ENCODE peak calls at places on chromosomes 6 and 20, in nine cellular contexts. B is GM12865; L is CD8-positive, alpha-beta T cell; I is cardiac muscle cell; A is stomach; H is Jurkat, Clone E6-1; Y is right lobe of liver; F is SJSA1; T is BE2C. C is an unnamed sample.
A peak's percentile ranks its signal among the peaks of the same experiment; 100 is the strongest.

GRCh38 chr20:52496191-52496590 is 304.6 kb upstream of the ZFP64 start:
- DNase-seq in L (no peak), H (no peak), B (no peak), T (no peak), I (no peak), A (no peak), F (no peak), Y (no peak), C (no peak)

GRCh38 chr20:235891-236290 is 8.8 kb downstream of the DEFB129 start:
- DNase-seq in Y (no peak), T (no peak), A (no peak), H (no peak), F (no peak), B (no peak), I (no peak), L (no peak), C (peak; percentile 7)

GRCh38 chr6:135439549-135439948 is 58.0 kb downstream of the AHI1 start:
- DNase-seq in L (no peak), A (no peak), B (no peak), I (no peak), T (no peak), Y (no peak), H (no peak), F (no peak), C (no peak)

GRCh38 chr6:41374618-41375590 is 39.5 kb downstream of the NCR2 start:
- DNase-seq in Y (no peak), L (no peak), A (no peak), H (no peak), T (no peak), F (no peak), B (no peak), I (peak; percentile 60), C (no peak)

GRCh38 chr20:48736636-48737035 is 91.2 kb downstream of the PREX1 start:
- DNase-seq in I (no peak), Y (no peak), F (no peak), L (no peak), T (no peak), H (no peak), B (no peak), A (no peak), C (no peak)

GRCh38 chr20:18058661-18059467 is 1.1 kb upstream of the OVOL2 start:
- DNase-seq in L (no peak), B (no peak), T (no peak), H (no peak), Y (no peak), I (peak; percentile 65), A (peak; percentile 67), F (no peak), C (no peak)

GRCh38 chr20:4794846-4795245 is 73.1 kb downstream of the PRND start:
- DNase-seq in I (no peak), Y (no peak), T (no peak), B (peak; percentile 18), L (no peak), A (no peak), H (no peak), F (no peak), C (peak; percentile 37)

GRCh38 chr6:35428421-35429149 is 23.6 kb upstream of the FANCE start:
- DNase-seq in B (no peak), H (no peak), T (no peak), Y (peak; percentile 80), F (no peak), I (no peak), A (no peak), L (no peak), C (peak; percentile 18)

GRCh38 chr6:131652472-131652871 is 15.4 kb downstream of the ENPP3 start:
- DNase-seq in F (no peak), H (no peak), Y (no peak), B (no peak), A (no peak), I (no peak), T (no peak), L (no peak), C (peak; percentile 42)

GRCh38 chr6:157412780-157413179 is 31.8 kb downstream of the ZDHHC14 start:
- DNase-seq in I (no peak), H (no peak), B (no peak), A (no peak), L (no peak), Y (no peak), F (no peak), T (no peak), C (peak; percentile 18)

GRCh38 chr6:119938752-119939151 is 589.2 kb upstream of the MAN1A1 start:
- DNase-seq in F (no peak), L (no peak), A (no peak), B (no peak), I (no peak), Y (no peak), H (no peak), T (no peak), C (no peak)
- H3K4me3 ChIP-seq in F (no peak overlapping the region), L (no peak overlapping the region), A (no peak overlapping the region), B (no peak overlapping the region), I (no peak overlapping the region), Y (no peak overlapping the region), H (no peak overlapping the region), T (no peak overlapping the region), C (no peak overlapping the region)

DNA sequence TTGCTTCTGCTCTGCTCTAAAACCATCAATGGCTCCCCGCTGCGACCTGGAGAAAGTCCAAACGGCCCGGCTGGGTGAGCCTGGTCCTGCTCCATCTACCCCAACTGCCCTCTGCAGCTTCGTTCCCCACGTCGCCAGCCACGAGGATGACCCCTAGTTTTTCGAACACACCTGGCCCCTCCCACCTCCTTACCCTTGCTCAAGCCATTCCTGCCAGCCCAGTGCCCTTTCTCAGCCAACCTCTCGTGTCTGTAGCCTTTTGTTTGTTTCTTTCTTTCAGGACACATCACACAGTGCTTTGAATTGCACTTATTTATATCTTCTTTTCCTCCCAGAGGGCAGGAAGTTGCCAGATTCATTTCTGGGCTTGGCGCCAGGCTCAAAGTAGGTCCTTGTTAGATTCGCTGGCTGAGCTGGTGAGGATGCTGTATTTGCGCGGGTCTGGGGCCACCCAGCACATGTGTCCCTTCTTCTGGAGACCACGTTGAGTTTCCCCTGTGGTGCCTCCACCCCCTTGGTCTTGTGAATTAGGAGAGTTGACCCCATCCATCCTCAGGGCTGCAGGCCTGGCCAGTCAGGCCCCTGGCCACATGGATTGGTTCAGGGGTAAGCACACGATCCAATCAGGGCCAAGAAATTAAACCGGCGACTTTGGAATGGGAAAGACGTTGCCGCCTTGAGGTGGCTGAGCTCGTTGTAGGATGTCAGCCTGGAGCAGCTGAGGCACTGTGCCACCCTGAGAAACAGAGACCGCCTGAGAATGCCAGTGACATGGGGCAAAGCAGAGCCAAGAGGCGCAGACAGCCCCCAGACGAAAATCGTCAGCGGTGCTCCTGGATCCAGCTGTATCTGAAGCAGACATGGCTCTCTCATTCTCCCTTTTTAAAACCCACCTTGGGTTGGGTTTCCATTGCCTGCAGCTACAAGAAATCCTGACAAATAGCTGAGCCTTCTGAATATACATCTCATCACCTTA is 156.0 kb downstream of the CEBPB start:
- DNase-seq in B (no peak), I (peak; percentile 37), F (peak; percentile 85), T (peak; percentile 84), A (peak; percentile 84), H (peak; percentile 67), L (no peak), Y (peak; percentile 84), C (peak; percentile 88)
- H3K4me3 ChIP-seq in B (no peak overlapping the region), I (no peak overlapping the region), F (no peak overlapping the region), T (peak overlapping the region; percentile 10), A (no peak overlapping the region), H (no peak overlapping the region), L (no peak overlapping the region), Y (no peak overlapping the region), C (no peak overlapping the region)

DNA sequence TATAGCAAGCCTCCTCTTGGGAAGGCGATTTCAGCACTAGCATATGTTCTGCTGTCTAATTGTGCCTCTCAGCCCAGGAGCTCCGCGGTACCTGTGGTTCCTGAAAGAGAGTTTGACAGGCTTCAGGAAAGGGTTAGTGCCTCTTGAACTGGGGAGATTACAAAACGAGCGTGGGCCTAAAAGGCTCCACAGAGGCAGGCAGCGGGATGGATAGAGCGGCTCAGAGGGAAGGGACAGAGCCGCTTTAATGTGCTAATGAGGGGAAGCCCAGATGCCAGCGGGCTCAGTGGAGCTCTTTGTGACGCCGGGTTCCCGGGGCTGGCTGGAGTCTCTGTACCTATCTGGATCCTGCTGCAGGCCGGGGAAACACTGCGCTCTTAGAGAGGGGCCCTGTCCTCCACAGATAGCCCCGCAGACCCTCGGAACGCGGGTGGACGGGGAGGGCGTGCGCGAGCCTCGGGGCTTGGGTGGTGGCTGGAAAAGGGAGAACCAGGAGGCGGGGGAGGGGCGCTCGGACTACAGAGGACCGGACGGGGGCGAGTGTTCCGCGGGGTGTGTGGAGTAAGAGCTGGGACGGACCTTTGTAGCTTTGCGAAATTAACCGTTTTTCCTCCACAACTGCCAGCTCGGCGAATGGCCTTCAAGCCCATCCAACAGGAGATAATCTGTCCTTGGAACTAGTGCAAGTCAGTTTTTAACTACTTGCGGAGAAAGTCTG is 12.9 kb downstream of the SLC35F1 start:
- DNase-seq in T (peak; percentile 38), F (no peak), Y (peak; percentile 52), B (no peak), I (peak; percentile 80), L (no peak), A (peak; percentile 29), H (no peak), C (no peak)
- H3K4me3 ChIP-seq in T (peak overlapping the region; percentile 56), F (no peak overlapping the region), Y (no peak overlapping the region), B (no peak overlapping the region), I (peak overlapping the region; percentile 30), L (no peak overlapping the region), A (peak overlapping the region; percentile 39), H (no peak overlapping the region), C (no peak overlapping the region)

DNA sequence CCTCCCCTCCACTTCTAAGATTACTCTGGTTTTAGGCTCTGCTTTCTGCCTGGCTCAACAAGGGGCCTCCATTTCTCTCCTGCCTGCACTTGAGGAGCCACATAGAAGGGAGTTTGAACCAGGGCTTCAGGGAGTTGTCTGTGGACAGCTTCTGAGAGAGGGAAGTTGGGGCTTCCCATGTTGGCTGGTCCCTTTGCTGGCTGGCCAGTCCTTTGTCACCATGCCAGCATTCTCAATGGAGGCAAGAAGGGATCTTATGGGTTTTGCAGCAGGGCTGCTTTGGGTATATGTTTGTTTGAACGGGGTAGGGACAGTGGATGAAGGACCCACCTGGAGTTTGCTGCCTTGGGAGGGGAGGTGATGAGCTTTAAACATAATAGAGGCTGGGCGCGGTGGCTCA is 124.9 kb downstream of the CARMIL1 start:
- DNase-seq in L (no peak), F (no peak), T (no peak), I (no peak), Y (no peak), A (no peak), B (peak; percentile 34), H (no peak), C (no peak)
- H3K4me3 ChIP-seq in L (peak overlapping the region; percentile 38), F (no peak overlapping the region), T (no peak overlapping the region), I (no peak overlapping the region), Y (no peak overlapping the region), A (no peak overlapping the region), B (peak overlapping the region; percentile 50), H (no peak overlapping the region), C (no peak overlapping the region)

DNA sequence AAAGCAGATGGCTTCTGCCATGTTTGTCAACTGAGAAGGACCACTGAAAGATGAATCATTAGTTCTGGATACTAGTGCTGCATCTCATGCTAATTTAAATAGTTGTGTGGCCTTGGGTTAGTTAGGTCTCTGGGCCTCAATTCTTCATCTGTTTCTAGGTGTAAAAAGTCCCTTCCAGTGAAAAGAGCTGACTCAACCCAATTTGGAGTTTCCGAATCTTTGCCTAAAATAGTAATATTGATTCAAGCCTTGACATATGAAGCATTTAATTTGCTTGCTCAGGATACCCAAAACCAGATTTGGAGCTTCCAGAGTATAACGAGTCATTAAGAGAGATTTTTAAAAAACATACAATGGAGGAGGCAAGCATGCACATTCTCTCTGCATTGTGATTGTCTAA is 163.9 kb downstream of the LMBRD1 start:
- DNase-seq in A (no peak), L (no peak), B (no peak), T (no peak), H (no peak), Y (no peak), F (no peak), I (no peak), C (no peak)
- H3K4me3 ChIP-seq in A (no peak overlapping the region), L (no peak overlapping the region), B (no peak overlapping the region), T (no peak overlapping the region), H (no peak overlapping the region), Y (no peak overlapping the region), F (no peak overlapping the region), I (no peak overlapping the region), C (no peak overlapping the region)